ENCODE peak calls at places on chromosomes 3 and 15, in six cellular contexts. J is HFF-Myc, T is mucosa of descending colon, U is BJ, M is AG10803, X is AG09319. P is an unnamed sample.

GRCh38 chr15:32901995-32902394 is 184.2 kb downstream of the GREM1 start:
- DNase-seq in X (no peak), T (no peak), U (no peak), M (no peak), J (no peak), P (no peak)

GRCh38 chr3:109563149-109563548 is 225.8 kb upstream of the DPPA4 start:
- DNase-seq in J (no peak), T (no peak), U (no peak), X (no peak), M (no peak), P (no peak)

GRCh38 chr15:71093089-71094024 is 21.9 kb upstream of the THSD4 start:
- DNase-seq in M (peak; percentile 78), T (peak; percentile 75), U (peak; percentile 59), J (peak; percentile 61), X (no peak), P (no peak)

GRCh38 chr15:96612917-96613316 is 282.4 kb downstream of the NR2F2 start:
- DNase-seq in M (no peak), T (no peak), U (no peak), X (no peak), J (no peak), P (no peak)

GRCh38 chr15:74422723-74423442 is 10.9 kb downstream of the SEMA7A start:
- DNase-seq in X (peak; percentile 30), U (peak; percentile 44), J (peak; percentile 29), M (peak; percentile 95), T (no peak), P (no peak)

GRCh38 chr3:59106085-59106629 is 56.3 kb upstream of the CFAP20DC start:
- DNase-seq in M (no peak), T (no peak), J (no peak), X (no peak), U (no peak), P (no peak)

GRCh38 chr15:45179221-45179985 is 8.4 kb downstream of the SHF start:
- DNase-seq in X (no peak), U (no peak), T (peak; percentile 67), M (peak; percentile 17), J (no peak), P (no peak)

GRCh38 chr3:9168230-9168629 is 81.2 kb downstream of the SRGAP3 start:
- DNase-seq in J (no peak), X (no peak), U (no peak), M (no peak), T (peak; percentile 58), P (no peak)

GRCh38 chr15:57703387-57703786 is 3.1 kb upstream of the POLR2M start:
- DNase-seq in J (peak; percentile 29), M (peak; percentile 58), T (no peak), X (no peak), U (no peak), P (no peak)

GRCh38 chr3:42228796-42229195 is 37.2 kb downstream of the CCK start:
- DNase-seq in J (no peak), U (no peak), X (no peak), M (no peak), T (no peak), P (no peak)

GRCh38 chr15:73467758-73468157 is 24.8 kb downstream of the REC114 start:
- DNase-seq in M (no peak), X (no peak), T (no peak), J (no peak), U (no peak), P (no peak)

GRCh38 chr15:88118741-88119140 is 137.8 kb downstream of the NTRK3 start:
- DNase-seq in J (no peak), U (no peak), M (no peak), X (no peak), T (no peak), P (no peak)

DNA sequence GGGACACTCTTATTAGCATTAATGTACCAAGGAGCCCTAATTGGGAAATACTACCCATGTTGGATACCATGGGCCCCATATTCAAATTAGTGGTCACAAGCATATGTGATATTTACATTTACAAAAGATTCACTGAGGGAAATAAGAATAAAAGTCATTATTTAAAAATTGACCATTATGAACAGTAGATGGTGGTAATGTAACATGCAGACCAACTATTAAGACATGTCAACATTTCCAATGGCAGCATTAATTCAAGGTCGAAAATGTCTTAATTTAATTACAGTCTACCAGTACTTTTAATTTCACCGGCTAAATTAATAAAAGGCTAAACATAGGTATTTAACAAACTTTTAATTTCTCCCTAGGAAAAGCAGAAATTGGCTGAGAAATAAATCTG is 26.3 kb downstream of the NEK11 start:
- DNase-seq in U (no peak), M (peak; percentile 11), T (no peak), J (no peak), X (no peak), P (no peak)
- TF ChIP-seq CTCF in U (peak; percentile 32), M (peak; percentile 40), T (no peak), J (no peak), X (peak; percentile 21), P (no peak)

DNA sequence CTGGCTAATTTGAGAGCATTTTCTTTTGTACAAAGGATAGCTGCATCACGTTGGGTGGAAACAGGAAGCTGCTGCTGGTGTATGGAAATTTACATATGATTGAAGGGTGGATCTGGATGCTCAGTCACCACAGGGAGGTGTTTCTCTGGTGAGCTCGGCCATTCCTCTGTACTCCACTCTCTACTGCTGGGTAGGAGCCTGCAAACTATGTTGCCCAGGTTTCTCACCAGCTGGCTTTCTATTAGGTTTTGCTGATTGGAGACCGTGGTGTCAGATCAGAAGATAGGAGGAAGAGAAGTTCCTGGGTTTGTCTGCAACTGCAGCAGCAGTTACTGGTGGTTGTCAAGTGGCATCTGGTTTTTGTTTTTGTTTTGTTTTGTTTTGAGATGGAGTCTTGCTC is 61.7 kb downstream of the TAMM41 start:
- DNase-seq in J (no peak), T (no peak), M (peak; percentile 12), U (no peak), X (no peak), P (no peak)
- TF ChIP-seq CTCF in J (no peak), T (no peak), M (no peak), U (no peak), X (no peak), P (no peak)

DNA sequence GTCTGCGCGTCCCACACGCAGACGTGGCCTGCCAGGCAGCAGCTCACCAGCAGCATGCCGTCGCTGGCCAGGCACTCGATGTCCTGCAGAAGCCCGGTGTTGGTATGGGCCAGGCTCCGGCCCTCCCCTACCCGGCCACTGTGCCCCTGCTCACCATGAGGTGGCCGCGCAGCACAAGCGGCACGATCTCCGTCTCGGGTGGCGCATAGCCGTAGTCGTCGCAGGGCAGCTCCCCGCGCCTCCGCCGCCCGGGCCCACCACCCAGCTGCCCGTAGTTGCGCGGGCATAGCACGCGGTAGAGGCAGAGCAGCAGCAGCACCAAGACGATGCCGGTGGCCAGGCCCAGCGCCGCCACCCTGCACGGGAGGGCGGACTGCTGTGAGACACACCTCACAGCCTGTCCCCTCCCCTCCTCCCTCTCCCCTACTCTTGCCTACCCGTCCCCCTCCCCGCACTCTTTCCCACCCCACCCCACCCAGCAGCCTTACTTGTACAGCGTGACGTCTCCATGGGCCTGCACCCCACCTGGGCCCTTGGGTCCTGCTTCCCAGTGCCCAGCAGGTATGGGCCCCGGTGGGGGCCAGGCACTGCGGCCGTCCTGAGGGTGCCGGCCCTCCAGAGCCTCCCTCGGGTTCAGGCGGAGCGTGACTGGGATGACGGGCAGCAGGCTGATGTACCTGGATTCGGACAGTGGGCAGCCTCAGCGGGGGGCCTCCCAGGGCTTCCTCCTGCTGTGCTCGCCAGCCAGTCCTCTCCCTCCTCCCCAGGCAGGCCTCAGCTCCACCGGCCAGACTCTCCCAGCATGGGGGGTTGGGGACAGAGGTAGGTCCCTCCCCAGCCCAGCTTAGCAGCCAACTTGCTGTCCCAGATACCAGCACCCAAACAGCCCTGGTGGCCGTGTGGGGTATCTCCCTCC is 37.6 kb downstream of the PTPN23 start:
- DNase-seq in U (no peak), J (no peak), T (no peak), X (no peak), M (no peak), P (no peak)
- TF ChIP-seq CTCF in U (no peak), J (no peak), T (no peak), X (no peak), M (peak; percentile 7), P (no peak)

GRCh38 chr3:50588759-50589433 is 19.6 kb downstream of the HEMK1 start:
- DNase-seq in J (no peak), M (peak; percentile 34), T (no peak), X (no peak), U (no peak), P (no peak)
- TF ChIP-seq CTCF in J (no peak), M (no peak), T (no peak), X (no peak), U (no peak), P (no peak)